ENCODE peak calls at places on chromosomes 5 and 9, in ten cellular contexts. O is fibroblast of lung; E is GM23248; N is SK-N-SH; P is neuronal stem cell; V is mucosa of descending colon; F is cardiac muscle cell; K is left ventricle myocardium inferior; T is CD4-positive, alpha-beta memory T cell; W is right atrium auricular region. Z is an unnamed sample.
A peak's percentile ranks its signal among the peaks of the same experiment; 100 is the strongest.

GRCh38 chr5:66757219-66757833 is 161.1 kb downstream of the MAST4 start:
- DNase-seq in T (no peak), O (peak; percentile 79), W (peak; percentile 69), P (peak; percentile 21), F (peak; percentile 87), K (no peak), V (no peak), E (peak; percentile 81), N (peak; percentile 50), Z (no peak)

GRCh38 chr5:61796773-61797172 is 464.7 kb downstream of the ZSWIM6 start:
- DNase-seq in F (no peak), N (no peak), E (no peak), T (no peak), V (no peak), K (no peak), O (no peak), W (no peak), P (no peak), Z (no peak)

GRCh38 chr5:159449925-159450324 is 119.6 kb upstream of the IL12B start:
- DNase-seq in O (no peak), W (no peak), E (peak; percentile 18), F (peak; percentile 7), P (no peak), K (no peak), T (no peak), N (no peak), V (no peak), Z (no peak)

GRCh38 chr9:124266139-124266825 is 8.5 kb downstream of the NEK6 start:
- DNase-seq in F (no peak), K (no peak), O (no peak), E (peak; percentile 61), N (no peak), W (no peak), V (no peak), P (no peak), T (no peak), Z (no peak)

GRCh38 chr9:126705311-126705766 is 91.6 kb downstream of the LMX1B start:
- DNase-seq in F (peak; percentile 69), E (peak; percentile 74), W (peak; percentile 83), N (peak; percentile 93), O (peak; percentile 48), V (peak; percentile 74), K (peak; percentile 72), P (peak; percentile 84), T (peak; percentile 82), Z (peak; percentile 95)

GRCh38 chr5:602466-603035 is 9.6 kb upstream of the CEP72 start:
- DNase-seq in K (no peak), W (no peak), F (no peak), O (no peak), P (no peak), N (no peak), T (no peak), V (peak; percentile 28), E (no peak), Z (no peak)

GRCh38 chr5:112420111-112420864 is 1.2 kb upstream of the EPB41L4A start:
- DNase-seq in P (peak; percentile 77), V (peak; percentile 86), K (peak; percentile 89), W (peak; percentile 85), O (peak; percentile 54), N (peak; percentile 88), F (peak; percentile 76), E (peak; percentile 68), T (peak; percentile 39), Z (peak; percentile 84)

GRCh38 chr9:14096182-14096922 is 217.6 kb downstream of the NFIB start:
- DNase-seq in P (no peak), O (peak; percentile 68), E (peak; percentile 55), W (no peak), K (no peak), F (peak; percentile 83), T (no peak), V (no peak), N (peak; percentile 50), Z (no peak)

GRCh38 chr5:56532411-56532935 is 282.9 kb upstream of the MAP3K1 start:
- DNase-seq in W (no peak), N (no peak), K (no peak), T (no peak), O (peak; percentile 11), P (no peak), E (no peak), V (no peak), F (no peak), Z (no peak)

GRCh38 chr9:81112638-81113037 is 576.7 kb downstream of the TLE1 start:
- DNase-seq in K (no peak), V (no peak), E (no peak), N (no peak), T (no peak), F (no peak), P (no peak), W (no peak), O (no peak), Z (no peak)

GRCh38 chr9:22815246-22815645 is 368.6 kb downstream of the DMRTA1 start:
- DNase-seq in F (no peak), T (no peak), N (no peak), K (no peak), P (no peak), O (no peak), V (no peak), E (no peak), W (no peak), Z (no peak)

GRCh38 chr5:72183231-72183630 is 76.0 kb downstream of the MAP1B start:
- DNase-seq in F (no peak), W (no peak), E (no peak), O (no peak), K (no peak), P (peak; percentile 73), N (no peak), V (no peak), T (no peak), Z (peak; percentile 39)

GRCh38 chr9:130794923-130795495 is 40.0 kb upstream of the ABL1 start:
- DNase-seq in F (no peak), P (no peak), O (peak; percentile 67), W (no peak), N (no peak), E (peak; percentile 53), T (no peak), V (no peak), K (no peak), Z (no peak)

GRCh38 chr5:131473731-131474130 is 161.3 kb downstream of the RAPGEF6 start:
- DNase-seq in K (no peak), W (no peak), N (no peak), E (no peak), T (no peak), F (no peak), O (no peak), V (no peak), P (no peak), Z (no peak)
- H3K36me3 ChIP-seq in K (peaks cover 6% of the 10 kb centered on the region), W (no peaks in the 10 kb centered on the region), N (peaks cover 5% of the 10 kb centered on the region), E (peaks cover 3% of the 10 kb centered on the region), T (peaks cover 16% of the 10 kb centered on the region), F (peaks cover 5% of the 10 kb centered on the region), O (peaks cover 1% of the 10 kb centered on the region), V (no peaks in the 10 kb centered on the region), P (peaks cover 2% of the 10 kb centered on the region), Z (no peaks in the 10 kb centered on the region)

GRCh38 chr9:94805585-94805984 is 79.1 kb downstream of the AOPEP start:
- DNase-seq in F (peak; percentile 88), W (no peak), V (no peak), N (peak; percentile 35), T (no peak), E (peak; percentile 96), P (no peak), K (no peak), O (peak; percentile 96), Z (no peak)
- H3K4me3 ChIP-seq in F (no peak overlapping the region), W (no peak overlapping the region), V (no peak overlapping the region), N (no peak overlapping the region), T (no peak overlapping the region), E (peak overlapping the region; percentile 25), P (no peak overlapping the region), K (no peak overlapping the region), O (no peak overlapping the region), Z (no peak overlapping the region)

DNA sequence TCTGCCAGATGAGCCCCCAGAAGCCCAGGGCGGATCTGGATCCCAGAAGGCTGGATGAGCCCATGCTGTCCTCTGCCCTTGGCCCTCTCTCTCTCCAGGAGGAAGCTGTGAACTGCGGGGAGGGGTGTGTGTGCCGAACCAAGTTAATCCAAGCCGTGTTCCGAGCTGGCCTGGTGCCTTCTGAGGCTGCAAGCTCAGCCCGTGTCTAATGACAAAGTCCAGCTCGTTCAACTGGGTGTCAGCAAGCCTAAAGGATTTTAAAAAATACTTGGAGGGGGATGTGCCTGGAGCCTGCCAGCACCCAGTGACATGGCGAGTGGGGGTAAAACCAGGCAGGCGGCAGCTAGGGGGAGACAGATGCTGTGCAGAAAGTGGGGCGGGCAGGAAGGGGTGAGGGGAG is 8.0 kb downstream of the STC2 start:
- DNase-seq in W (peak; percentile 76), V (no peak), F (no peak), K (peak; percentile 85), T (no peak), N (no peak), E (peak; percentile 8), P (no peak), O (peak; percentile 58), Z (peak; percentile 65)
- H3K36me3 ChIP-seq in W (peaks cover 3% of the 10 kb centered on the region), V (no peaks in the 10 kb centered on the region), F (peaks cover 56% of the 10 kb centered on the region), K (peaks cover 10% of the 10 kb centered on the region), T (no peaks in the 10 kb centered on the region), N (no peaks in the 10 kb centered on the region), E (peaks cover 82% of the 10 kb centered on the region), P (peaks cover 30% of the 10 kb centered on the region), O (peaks cover 23% of the 10 kb centered on the region), Z (peaks cover 71% of the 10 kb centered on the region)

GRCh38 chr5:177133845-177134652 is 476 bp downstream of the NSD1 start:
- DNase-seq in O (peak; percentile 46), K (peak; percentile 52), P (peak; percentile 67), T (peak; percentile 60), E (peak; percentile 82), V (peak; percentile 72), W (no peak), F (peak; percentile 64), N (peak; percentile 89), Z (peak; percentile 92)

GRCh38 chr5:177131711-177132503 is 1.7 kb upstream of the NSD1 start:
- DNase-seq in F (peak; percentile 39), P (peak; percentile 20), V (peak; percentile 62), K (peak; percentile 26), T (no peak), O (no peak), W (no peak), N (no peak), E (no peak), Z (peak; percentile 42)

GRCh38 chr5:177131352-177131710 is 2.2 kb upstream of the NSD1 start:
- DNase-seq in W (no peak), P (no peak), O (no peak), F (no peak), K (no peak), N (no peak), T (no peak), V (peak; percentile 39), E (no peak), Z (no peak)

GRCh38 chr5:177133119-177133844 is at the start of gene NSD1:
- DNase-seq in F (peak; percentile 95), K (peak; percentile 89), E (peak; percentile 86), P (peak; percentile 94), W (peak; percentile 90), N (peak; percentile 95), T (peak; percentile 90), O (peak; percentile 80), V (peak; percentile 94), Z (peak; percentile 99)

DNA sequence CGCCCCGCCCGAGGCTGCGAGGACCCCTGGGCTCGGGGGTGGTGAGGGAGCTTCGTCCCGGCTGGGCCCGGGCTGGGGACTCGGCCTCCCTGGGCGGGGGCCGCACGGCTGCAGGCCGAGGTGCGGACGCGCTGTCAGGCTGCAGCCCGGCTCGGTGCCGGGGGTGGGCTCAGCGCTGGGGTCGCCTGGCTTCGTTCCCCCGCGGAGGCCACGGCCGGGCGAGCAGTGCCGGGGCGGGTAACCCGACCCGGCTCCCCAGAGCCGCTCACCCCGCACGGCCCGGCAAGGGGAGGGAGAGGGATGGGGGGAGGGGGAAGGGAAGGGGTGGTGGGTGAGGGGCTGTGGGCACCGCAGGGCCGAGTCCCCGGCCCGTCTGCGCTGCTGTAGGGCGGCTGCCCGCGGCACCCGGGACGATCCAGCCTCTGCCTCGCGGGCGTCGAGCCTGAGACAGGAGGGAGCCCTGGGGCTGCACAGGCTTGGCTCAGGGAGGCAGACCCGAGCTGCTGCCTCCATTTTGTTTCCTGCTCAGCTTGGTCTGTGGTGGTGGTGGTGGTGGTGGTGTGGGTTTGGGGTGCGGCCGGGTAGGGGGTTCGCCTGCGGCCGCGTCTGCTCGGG is 962 bp upstream of the NSD1 start:
- DNase-seq in T (no peak), N (peak; percentile 50), F (peak; percentile 53), P (peak; percentile 66), E (peak; percentile 52), K (no peak), W (no peak), O (peak; percentile 23), V (no peak), Z (peak; percentile 91)
- H3K4me3 ChIP-seq in T (no peak overlapping the region), N (no peak overlapping the region), F (no peak overlapping the region), P (peak overlapping the region; percentile 87), E (peak overlapping the region; percentile 78), K (peak overlapping the region; percentile 74), W (peak overlapping the region; percentile 76), O (no peak overlapping the region), V (no peak overlapping the region), Z (peak overlapping the region; percentile 85)

Z was measured in H7.